ENCODE peak calls at places on chromosome 10, in four cellular contexts. Q is right lobe of liver, U is IMR-90, I is HepG2. T is an unnamed sample. For H3K4me1, the result is how much of the 10 kb centered on the place peaks cover.

GRCh38 chr10:86664370-86665217 is 3.7 kb upstream of the LDB3 start:
- DNase-seq in Q (no peak), U (no peak), I (no peak), T (no peak)

GRCh38 chr10:59580257-59580863 is 129.3 kb downstream of the SLC16A9 start:
- DNase-seq in Q (no peak), U (peak), I (peak), T (no peak)

GRCh38 chr10:105545101-105545500 is 904.0 kb downstream of the SORCS3 start:
- DNase-seq in Q (no peak), U (no peak), I (no peak), T (no peak)

GRCh38 chr10:22683995-22684305 is 30.4 kb downstream of the PIP4K2A start:
- DNase-seq in Q (no peak), U (no peak), I (no peak), T (no peak)

GRCh38 chr10:67668448-67668847 is 27.5 kb downstream of the CTNNA3 start:
- DNase-seq in Q (no peak), U (peak), I (peak), T (no peak)

GRCh38 chr10:119368991-119369869 is 161.9 kb downstream of the GRK5 start:
- DNase-seq in Q (no peak), U (no peak), I (no peak), T (no peak)

GRCh38 chr10:91709394-91709798 is 76.5 kb upstream of the PPP1R3C start:
- DNase-seq in Q (no peak), U (peak), I (no peak), T (no peak)

GRCh38 chr10:31261502-31262311 is 57.3 kb upstream of the ZEB1 start:
- DNase-seq in Q (no peak), U (peak), I (no peak), T (no peak)

GRCh38 chr10:66823301-66823700 is 102.5 kb upstream of the LRRTM3 start:
- DNase-seq in Q (no peak), U (no peak), I (no peak), T (no peak)

GRCh38 chr10:89391882-89392756 is at the start of gene IFIT1:
- DNase-seq in Q (peak), U (peak), I (peak), T (no peak)

GRCh38 chr10:32538256-32538655 is 92.3 kb downstream of the CCDC7 start:
- DNase-seq in Q (no peak), U (no peak), I (no peak), T (no peak)

GRCh38 chr10:501596-501995 is 187.9 kb downstream of the DIP2C start:
- DNase-seq in Q (no peak), U (no peak), I (no peak), T (no peak)

GRCh38 chr10:133100706-133101463 is 13.2 kb downstream of the ADGRA1 start:
- DNase-seq in Q (no peak), U (no peak), I (no peak), T (no peak)

GRCh38 chr10:89755374-89755773 is 54.0 kb downstream of the KIF20B start:
- DNase-seq in Q (no peak), U (no peak), I (no peak), T (no peak)

GRCh38 chr10:19728376-19728775 is 87.9 kb upstream of the PLXDC2 start:
- DNase-seq in Q (no peak), U (no peak), I (no peak), T (no peak)

GRCh38 chr10:77472146-77472545 is 165.5 kb downstream of the KCNMA1 start:
- DNase-seq in Q (no peak), U (no peak), I (no peak), T (no peak)

GRCh38 chr10:5447611-5448071 is 35.3 kb downstream of the NET1 start:
- DNase-seq in Q (no peak), U (peak), I (no peak), T (no peak)

GRCh38 chr10:508726-509125 is 180.7 kb downstream of the DIP2C start:
- DNase-seq in Q (no peak), U (no peak), I (no peak), T (no peak)

GRCh38 chr10:110822065-110822707 is 49.5 kb upstream of the PDCD4 start:
- DNase-seq in Q (no peak), U (no peak), I (no peak), T (no peak)

GRCh38 chr10:95260909-95261552 is 29.8 kb downstream of the PDLIM1 start:
- DNase-seq in Q (no peak), U (peak), I (no peak), T (no peak)

GRCh38 chr10:103226011-103226410 is 19.7 kb upstream of the RPEL1 start:
- DNase-seq in Q (no peak), U (no peak), I (no peak), T (no peak)

GRCh38 chr10:96073722-96074121 is 30.3 kb downstream of the CCNJ start:
- DNase-seq in Q (no peak), U (peak), I (no peak), T (no peak)

GRCh38 chr10:33336606-33337334 is 2.3 kb upstream of the NRP1 start:
- DNase-seq in Q (peak), U (no peak), I (no peak), T (no peak)

GRCh38 chr10:33123680-33124079 is 165.7 kb upstream of the ITGB1 start:
- DNase-seq in Q (no peak), U (no peak), I (no peak), T (no peak)

GRCh38 chr10:51147644-51148399 is 73.5 kb downstream of the PRKG1 start:
- DNase-seq in Q (no peak), U (no peak), I (no peak), T (no peak)

GRCh38 chr10:15718495-15719061 is 1.1 kb downstream of the ITGA8 start:
- DNase-seq in Q (no peak), U (no peak), I (no peak), T (no peak)

GRCh38 chr10:59700709-59701108 is 8.9 kb downstream of the SLC16A9 start:
- DNase-seq in Q (no peak), U (no peak), I (no peak), T (no peak)

GRCh38 chr10:77669892-77670291 is 32.3 kb upstream of the KCNMA1 start:
- DNase-seq in Q (no peak), U (peak), I (no peak), T (no peak)

GRCh38 chr10:102335184-102335583 is 60.3 kb upstream of the NFKB2 start:
- DNase-seq in Q (no peak), U (peak), I (no peak), T (no peak)

GRCh38 chr10:52484426-52485065 is 170.5 kb downstream of the DKK1 start:
- DNase-seq in Q (no peak), U (no peak), I (no peak), T (no peak)

GRCh38 chr10:132637477-132638129 is 100.0 kb downstream of the INPP5A start:
- DNase-seq in Q (peak), U (peak), I (peak), T (no peak)

GRCh38 chr10:74766501-74766900 is 59.9 kb upstream of the KAT6B start:
- DNase-seq in Q (no peak), U (no peak), I (no peak), T (no peak)

GRCh38 chr10:71363936-71364335 is 32.8 kb upstream of the CDH23 start:
- DNase-seq in Q (no peak), U (no peak), I (no peak), T (no peak)

GRCh38 chr10:25522946-25523608 is 348.3 kb downstream of the GPR158 start:
- DNase-seq in Q (no peak), U (no peak), I (no peak), T (no peak)

GRCh38 chr10:47079177-47079580 is 168.0 kb downstream of the PTPN20 start:
- DNase-seq in Q (no peak), U (peak), I (no peak), T (no peak)

GRCh38 chr10:27242951-27243551 is 2.5 kb upstream of the ACBD5 start:
- DNase-seq in Q (peak), U (peak), I (peak), T (peak)

GRCh38 chr10:27242473-27242950 is 1.9 kb upstream of the ACBD5 start:
- DNase-seq in Q (no peak), U (no peak), I (no peak), T (no peak)

GRCh38 chr10:27240891-27241639 is 468 bp upstream of the ACBD5 start:
- DNase-seq in Q (no peak), U (no peak), I (no peak), T (no peak)

GRCh38 chr10:27240212-27240890 is at the start of gene ACBD5:
- DNase-seq in Q (peak), U (peak), I (peak), T (peak)

DNA sequence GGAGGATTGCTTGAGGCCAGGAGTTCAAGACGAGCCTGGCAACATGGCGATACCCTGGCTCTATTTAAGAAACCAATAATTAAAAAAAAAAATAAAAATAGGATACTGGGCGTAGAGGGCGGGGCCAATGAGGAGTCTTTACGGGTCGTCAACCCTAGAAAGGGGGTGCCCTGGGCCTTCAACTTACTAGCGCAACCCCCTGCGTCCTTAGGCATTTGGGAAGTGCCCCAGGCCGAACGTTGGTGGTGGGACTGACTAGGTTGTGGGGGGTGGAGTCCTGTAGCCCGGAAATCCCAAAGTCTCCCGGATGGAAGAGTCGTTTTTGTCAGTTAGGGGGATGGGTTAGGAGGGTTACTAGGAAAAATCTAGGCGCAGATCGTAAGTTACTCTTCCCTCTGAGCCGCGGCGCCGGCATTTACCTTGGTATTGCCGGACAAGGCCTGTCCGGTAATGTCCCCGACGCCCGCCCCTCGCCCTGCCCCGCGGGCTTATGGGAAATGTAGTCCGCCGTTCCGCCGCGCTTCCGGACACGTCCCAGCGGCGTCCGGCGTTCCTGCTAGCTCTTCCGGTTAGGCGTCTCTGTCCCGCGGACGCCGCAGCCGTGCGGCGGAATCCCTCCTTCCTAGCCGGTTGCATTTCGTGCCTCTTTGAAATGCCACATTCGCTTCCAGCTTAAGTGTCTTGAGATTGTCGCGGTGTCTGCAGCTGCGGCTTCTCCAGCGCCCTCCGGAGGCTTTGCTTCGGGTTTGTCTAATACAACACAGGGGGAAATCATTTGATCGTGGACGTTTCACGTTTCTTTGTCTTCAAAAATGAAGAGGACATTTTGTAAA is 1.3 kb upstream of the ACBD5 start:
- DNase-seq in Q (peak), U (peak), I (peak), T (peak)
- TF ChIP-seq POLR2A in Q (peak), U (peak), I (peak), T (peak)

GRCh38 chr10:23927926-23928325 is 281.0 kb upstream of the KIAA1217 start:
- DNase-seq in Q (no peak), U (no peak), I (no peak), T (no peak)
- H3K4me1 ChIP-seq in Q (under half), U (under half), I (under half), T (under half)

GRCh38 chr10:129332476-129332875 is 134.6 kb upstream of the MGMT start:
- DNase-seq in Q (no peak), U (peak), I (no peak), T (no peak)
- TF ChIP-seq CTCF in Q (no peak), U (no peak), I (no peak), T (no peak)

DNA sequence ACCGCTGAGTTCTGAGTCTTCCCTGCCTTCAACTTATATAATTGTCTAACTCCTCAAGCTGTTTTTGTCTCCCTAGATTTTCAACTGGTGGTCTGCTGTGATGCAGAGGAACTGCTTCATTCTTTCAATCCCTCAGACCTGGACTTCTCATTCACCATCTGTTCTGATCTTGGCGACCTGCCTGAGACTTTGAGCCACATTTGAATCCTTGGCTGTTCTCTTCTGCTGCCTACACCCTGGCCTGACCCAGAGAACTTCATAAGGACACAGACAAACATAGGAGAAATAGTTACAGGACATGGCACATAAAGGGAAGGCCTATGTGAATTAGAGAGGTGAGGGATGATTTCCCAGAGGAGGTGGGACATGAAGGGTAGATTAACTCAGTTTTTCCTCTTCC is 326.7 kb downstream of the PTEN start:
- DNase-seq in Q (no peak), U (no peak), I (no peak), T (no peak)
- TF ChIP-seq POLR2A in Q (no peak), U (no peak), I (no peak), T (no peak)

DNA sequence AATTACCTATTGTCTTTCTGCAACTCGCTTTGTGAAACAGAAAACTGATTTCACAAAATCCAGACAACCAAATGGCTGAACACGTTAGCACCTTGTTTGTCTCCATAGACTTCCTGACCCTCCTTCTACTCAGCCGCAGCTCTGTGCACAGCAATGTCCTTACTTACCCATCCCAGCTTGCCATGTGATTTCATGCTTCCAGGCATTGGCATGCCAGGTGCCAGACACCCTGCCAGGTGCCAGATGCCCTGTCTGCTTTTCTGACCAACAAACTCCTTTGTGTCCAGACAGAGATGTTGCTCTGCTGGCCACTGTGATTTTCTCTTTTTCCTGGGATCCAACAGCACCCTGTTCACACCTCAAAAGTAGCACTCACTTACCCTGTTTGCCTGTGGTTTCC is 16.1 kb upstream of the FAM170B start:
- DNase-seq in Q (no peak), U (no peak), I (no peak), T (no peak)
- H3K4me1 ChIP-seq in Q (under half), U (under half), I (under half), T (under half)

DNA sequence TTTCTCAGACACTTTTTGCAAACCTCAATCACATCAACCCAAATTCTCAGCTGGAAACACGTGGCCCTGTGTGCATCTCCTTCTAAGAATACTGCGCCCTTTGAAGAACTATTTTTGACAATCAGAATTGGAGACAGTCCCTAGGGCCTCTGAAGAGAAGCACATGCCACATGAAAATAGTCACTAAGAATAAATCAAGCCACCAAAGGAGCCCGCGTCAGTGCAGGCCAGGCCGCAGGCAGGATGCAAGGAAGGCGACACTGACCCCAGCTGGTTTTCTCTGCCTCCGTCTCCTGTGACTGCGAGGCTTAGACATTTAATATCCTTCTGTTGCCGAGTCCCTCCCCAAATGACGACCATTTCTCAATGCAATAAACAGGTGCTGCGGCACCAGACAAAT is 88.0 kb upstream of the ADAM12 start:
- DNase-seq in Q (no peak), U (no peak), I (no peak), T (no peak)
- TF ChIP-seq CTCF in Q (no peak), U (no peak), I (no peak), T (no peak)

GRCh38 chr10:97713351-97713827 is at the start of gene MARVELD1:
- DNase-seq in Q (no peak), U (peak), I (no peak), T (no peak)
- TF ChIP-seq POLR2A in Q (no peak), U (peak), I (no peak), T (peak)

GRCh38 chr10:130141878-130142277 is 5.7 kb downstream of the GLRX3 start:
- DNase-seq in Q (no peak), U (no peak), I (no peak), T (no peak)

GRCh38 chr10:130141038-130141437 is 4.8 kb downstream of the GLRX3 start:
- DNase-seq in Q (no peak), U (no peak), I (no peak), T (no peak)

GRCh38 chr10:130141460-130141859 is 5.3 kb downstream of the GLRX3 start:
- DNase-seq in Q (no peak), U (peak), I (peak), T (no peak)

GRCh38 chr10:130138479-130138866 is 2.3 kb downstream of the GLRX3 start:
- DNase-seq in Q (no peak), U (peak), I (peak), T (no peak)

GRCh38 chr10:130140425-130140824 is 4.2 kb downstream of the GLRX3 start:
- DNase-seq in Q (no peak), U (no peak), I (no peak), T (no peak)
- H3K4me1 ChIP-seq in Q (under half), U (under half), I (half or more), T (under half)

T was measured in esophagus squamous epithelium.